ENCODE peak calls at places on chromosomes 1 and 21, in five cellular contexts. J, Y, R, Q and D are unnamed samples. For H3K4me1, the result is how much of the 10 kb centered on the place peaks cover.

GRCh38 chr1:160078392-160079195 is 2.7 kb upstream of the KCNJ9 start:
- DNase-seq in J (no peak), Y (no peak), R (peak), Q (no peak), D (no peak)

GRCh38 chr1:43563779-43564616 is 33.3 kb downstream of the PTPRF start:
- DNase-seq in J (no peak), Y (no peak), R (no peak), Q (peak), D (no peak)

GRCh38 chr1:173049327-173049639 is 1.5 kb downstream of the TNFSF18 start:
- DNase-seq in J (no peak), Y (no peak), R (no peak), Q (no peak), D (no peak)

GRCh38 chr21:38386967-38387366 is 111.3 kb downstream of the ERG start:
- DNase-seq in J (no peak), Y (no peak), R (no peak), Q (no peak), D (no peak)

GRCh38 chr21:33976082-33976979 is 60.7 kb upstream of the ATP5PO start:
- DNase-seq in J (peak), Y (no peak), R (no peak), Q (no peak), D (peak)

GRCh38 chr1:20483833-20484525 is 2.0 kb downstream of the CAMK2N1 start:
- DNase-seq in J (no peak), Y (no peak), R (peak), Q (no peak), D (no peak)

GRCh38 chr1:27116210-27116609 is 38.7 kb downstream of the SLC9A1 start:
- DNase-seq in J (no peak), Y (peak), R (no peak), Q (no peak), D (peak)

GRCh38 chr1:17744666-17745563 is 10.2 kb upstream of the ACTL8 start:
- DNase-seq in J (no peak), Y (no peak), R (no peak), Q (no peak), D (peak)

GRCh38 chr21:25887166-25887565 is 152.4 kb downstream of the GABPA start:
- DNase-seq in J (no peak), Y (no peak), R (peak), Q (no peak), D (no peak)

DNA sequence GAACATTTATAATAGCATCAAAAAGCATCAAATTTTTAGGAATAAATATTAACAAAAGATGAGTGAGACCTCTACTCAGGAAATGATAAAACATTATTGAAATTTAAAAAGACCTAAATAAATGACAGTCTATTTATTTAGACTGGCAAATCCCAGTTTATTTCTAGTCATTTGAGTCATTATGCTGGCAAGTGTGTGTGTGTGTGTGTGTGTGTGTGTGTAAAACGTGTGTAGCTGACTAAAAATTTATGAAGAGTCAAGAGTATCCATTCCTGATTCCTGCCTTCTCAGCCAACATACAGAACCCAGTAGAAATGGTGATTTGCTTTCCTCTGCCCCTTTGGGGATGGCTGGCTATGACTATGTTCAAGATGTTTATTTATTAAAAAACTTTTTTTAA is 46.2 kb downstream of the OSBPL9 start:
- DNase-seq in J (no peak), Y (no peak), R (no peak), Q (no peak), D (no peak)
- H3K4me1 ChIP-seq in J (half or more), Y (under half), R (under half), Q (under half), D (under half)

GRCh38 chr1:221873663-221874062 is 131.8 kb upstream of the DUSP10 start:
- DNase-seq in J (no peak), Y (no peak), R (no peak), Q (no peak), D (no peak)
- H3K4me1 ChIP-seq in J (under half), Y (under half), R (under half), Q (under half), D (under half)

GRCh38 chr1:205950280-205950679 is 7.0 kb upstream of the SLC26A9 start:
- DNase-seq in J (no peak), Y (no peak), R (no peak), Q (peak), D (peak)
- H3K4me1 ChIP-seq in J (under half), Y (under half), R (under half), Q (under half), D (under half)

DNA sequence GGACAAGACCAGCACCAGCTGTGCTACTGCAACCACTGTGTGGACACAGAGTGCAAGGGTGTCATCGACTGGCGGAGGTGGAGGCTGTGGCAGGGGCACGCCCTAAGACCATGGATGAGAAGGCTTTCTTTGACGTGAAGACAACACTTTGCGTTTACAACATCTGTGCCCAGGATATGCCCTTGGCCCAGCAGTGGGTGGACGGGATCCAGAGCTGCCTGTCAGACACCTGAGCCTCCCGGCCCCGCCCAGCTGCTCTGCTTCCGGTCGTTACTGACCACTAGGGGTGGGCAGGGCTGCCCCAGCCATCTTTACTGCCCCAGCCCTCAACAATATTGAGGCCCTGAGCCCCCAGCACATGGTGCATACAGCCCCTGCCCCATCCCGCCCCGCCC is 21.4 kb upstream of the NPPB start:
- DNase-seq in J (no peak), Y (no peak), R (no peak), Q (no peak), D (no peak)
- H3K4me1 ChIP-seq in J (under half), Y (under half), R (under half), Q (under half), D (under half)

GRCh38 chr1:214449371-214449770 is 102.0 kb downstream of the PTPN14 start:
- DNase-seq in J (no peak), Y (no peak), R (no peak), Q (no peak), D (no peak)
- H3K4me1 ChIP-seq in J (half or more), Y (under half), R (under half), Q (under half), D (under half)

DNA sequence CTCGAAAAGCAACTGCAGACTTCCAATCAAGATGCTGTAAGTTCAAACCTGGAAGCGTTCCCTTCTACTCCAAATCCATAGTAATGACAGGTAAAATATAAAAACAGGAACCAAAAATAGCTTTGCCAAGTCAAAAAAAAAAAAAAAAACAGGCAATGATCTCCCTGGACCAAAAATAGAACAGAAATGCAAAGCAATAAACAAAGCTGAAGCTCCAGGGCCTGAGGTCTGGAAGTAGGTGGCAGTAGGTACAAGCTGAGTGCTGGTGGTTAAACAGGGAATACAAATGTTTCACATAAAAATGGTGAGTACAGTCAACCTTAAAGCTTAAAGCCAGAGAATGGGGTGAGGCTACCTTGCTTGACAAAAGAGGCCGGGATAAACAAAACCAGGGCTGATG is 610.8 kb downstream of the SMYD3 start:
- DNase-seq in J (no peak), Y (no peak), R (no peak), Q (no peak), D (no peak)
- H3K4me1 ChIP-seq in J (under half), Y (under half), R (under half), Q (under half), D (under half)

DNA sequence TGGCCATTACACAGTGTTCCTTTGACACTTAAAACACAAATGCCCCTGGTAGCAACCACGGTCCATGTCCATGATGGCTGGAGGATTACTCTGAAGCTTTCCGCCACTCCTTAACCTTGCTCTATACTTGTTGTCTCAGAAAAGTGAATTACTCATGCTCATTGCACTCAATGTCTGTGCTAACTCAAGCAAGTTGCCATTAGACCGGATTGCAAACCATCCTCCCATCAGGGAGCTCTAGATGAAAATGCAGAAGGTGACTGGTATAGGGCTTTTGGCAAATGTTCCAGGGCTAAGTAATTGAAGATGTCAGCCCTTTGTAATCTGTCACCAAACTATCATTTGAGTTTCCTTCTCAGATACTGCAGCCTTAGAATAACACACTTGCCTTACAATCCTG is 1288.3 kb upstream of the B3GALT2 start:
- DNase-seq in J (no peak), Y (no peak), R (peak), Q (no peak), D (no peak)
- H3K4me1 ChIP-seq in J (under half), Y (under half), R (under half), Q (under half), D (under half)